ENCODE peak calls at places on chromosomes 1 and 21, in six cellular contexts. J is transverse colon; I is COR-L47; F is ELR; V is endothelial cell; A is stimulated activated naive CD4-positive, alpha-beta T cell. Z is an unnamed sample.

GRCh38 chr1:86380257-86380861 is 15.8 kb downstream of the ODF2L start:
- DNase-seq in A (peak), V (no peak), J (no peak), I (peak), F (peak), Z (peak)

GRCh38 chr1:158810311-158810710 is 20.8 kb upstream of the MNDA start:
- DNase-seq in I (no peak), V (no peak), A (no peak), J (no peak), F (no peak), Z (no peak)

GRCh38 chr1:156128749-156129682 is 14.5 kb downstream of the LMNA start:
- DNase-seq in A (no peak), F (no peak), V (no peak), J (peak), I (no peak), Z (no peak)

GRCh38 chr1:176517484-176517883 is 54.5 kb downstream of the PAPPA2 start:
- DNase-seq in J (no peak), F (peak), A (no peak), I (no peak), V (no peak), Z (no peak)

GRCh38 chr21:41536827-41537103 is 28.8 kb upstream of the TMPRSS2 start:
- DNase-seq in J (peak), I (no peak), F (no peak), V (no peak), A (no peak), Z (no peak)

GRCh38 chr1:45679123-45679522 is 7.2 kb downstream of the GPBP1L1 start:
- DNase-seq in F (no peak), A (no peak), J (no peak), V (no peak), I (no peak), Z (no peak)

GRCh38 chr1:170664283-170664827 is 424 bp downstream of the PRRX1 start:
- DNase-seq in I (no peak), F (peak), A (no peak), V (no peak), J (peak), Z (no peak)

GRCh38 chr1:155453141-155453540 is 109.5 kb downstream of the ASH1L start:
- DNase-seq in I (no peak), J (no peak), A (no peak), F (no peak), V (no peak), Z (no peak)

GRCh38 chr1:202818819-202819218 is 8.1 kb downstream of the PCAT6 start:
- DNase-seq in V (no peak), F (no peak), I (no peak), J (no peak), A (no peak), Z (no peak)

GRCh38 chr21:26148834-26149354 is 21.7 kb downstream of the APP start:
- DNase-seq in J (no peak), A (no peak), I (no peak), F (peak), V (no peak), Z (no peak)

GRCh38 chr21:42607525-42608102 is 45.8 kb upstream of the PDE9A start:
- DNase-seq in A (no peak), J (no peak), F (no peak), I (no peak), V (no peak), Z (no peak)